ENCODE peak calls at places on chromosomes 12 and 14, in five cellular contexts. X is HepG2, Z is K562, A is GM12878, H is H1. Y is an unnamed sample.
A peak's percentile ranks its signal among the peaks of the same experiment; 100 is the strongest.

GRCh38 chr12:71626098-71626497 is 37.5 kb downstream of the ZFC3H1 start:
- DNase-seq in X (no peak), Z (no peak), A (no peak), H (no peak), Y (no peak)

GRCh38 chr14:79369359-79370332 is 841.7 kb downstream of the DIO2 start:
- DNase-seq in X (no peak), Z (no peak), A (no peak), H (no peak), Y (no peak)

GRCh38 chr12:39230086-39230485 is 212.8 kb downstream of the KIF21A start:
- DNase-seq in X (no peak), Z (no peak), A (no peak), H (no peak), Y (no peak)

GRCh38 chr14:76924363-76925151 is 98.3 kb downstream of the LRRC74A start:
- DNase-seq in X (peak; percentile 36), Z (peak; percentile 18), A (no peak), H (peak; percentile 87), Y (no peak)

GRCh38 chr14:78509516-78509915 is 339.3 kb downstream of the NRXN3 start:
- DNase-seq in X (no peak), Z (peak; percentile 3), A (no peak), H (no peak), Y (no peak)

GRCh38 chr12:43029971-43030370 is 440.4 kb upstream of the PRICKLE1 start:
- DNase-seq in X (no peak), Z (no peak), A (no peak), H (no peak), Y (no peak)

GRCh38 chr14:34258318-34258717 is 203.7 kb downstream of the SPTSSA start:
- DNase-seq in X (no peak), Z (no peak), A (no peak), H (no peak), Y (no peak)

GRCh38 chr14:96588410-96589249 is 86.4 kb downstream of the PAPOLA start:
- DNase-seq in X (no peak), Z (no peak), A (no peak), H (no peak), Y (no peak)

GRCh38 chr14:77276295-77276935 is 5.4 kb upstream of the NGB start:
- DNase-seq in X (no peak), Z (no peak), A (no peak), H (no peak), Y (no peak)

GRCh38 chr12:105226219-105226618 is 9.8 kb downstream of the APPL2 start:
- DNase-seq in X (no peak), Z (no peak), A (no peak), H (no peak), Y (no peak)

GRCh38 chr14:99187858-99188257 is 84.1 kb downstream of the BCL11B start:
- DNase-seq in X (no peak), Z (no peak), A (no peak), H (no peak), Y (no peak)

GRCh38 chr12:96257550-96258392 is 63.6 kb downstream of the ELK3 start:
- DNase-seq in X (peak; percentile 67), Z (no peak), A (no peak), H (peak; percentile 34), Y (no peak)

GRCh38 chr14:67653651-67654280 is 20.7 kb downstream of the VTI1B start:
- DNase-seq in X (no peak), Z (no peak), A (no peak), H (no peak), Y (no peak)

GRCh38 chr12:3456809-3457208 is 34.2 kb upstream of the PRMT8 start:
- DNase-seq in X (peak; percentile 5), Z (no peak), A (no peak), H (peak; percentile 72), Y (no peak)

GRCh38 chr12:14893471-14894250 is 8.0 kb upstream of the MGP start:
- DNase-seq in X (no peak), Z (no peak), A (no peak), H (no peak), Y (no peak)
- H3K27ac ChIP-seq in X (no peak overlapping the region), Z (no peak overlapping the region), A (no peak overlapping the region), H (no peak overlapping the region), Y (no peak overlapping the region)

DNA sequence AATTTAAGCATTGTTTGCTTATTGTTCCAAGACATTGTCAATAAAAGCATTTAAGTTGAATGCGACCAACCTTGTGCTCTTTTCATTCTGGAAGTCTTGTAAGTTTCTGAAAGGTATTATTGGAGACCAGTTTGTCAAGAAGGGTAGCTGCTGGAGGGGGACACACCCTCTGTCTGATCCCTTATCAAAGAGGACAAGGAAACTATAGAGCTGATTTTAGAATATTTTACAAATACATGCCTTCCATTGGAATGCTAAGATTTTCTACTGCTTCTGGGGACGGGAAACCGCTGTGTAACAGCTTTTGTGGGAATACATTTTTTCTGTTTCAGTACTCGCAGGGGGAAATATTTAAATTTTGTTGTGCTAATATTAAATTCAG is 3.5 kb downstream of the FOS start:
- DNase-seq in X (no peak), Z (no peak), A (no peak), H (no peak), Y (no peak)
- TF ChIP-seq SP1 in X (no peak), Z (no peak), A (no peak), H (no peak), Y (no peak)

DNA sequence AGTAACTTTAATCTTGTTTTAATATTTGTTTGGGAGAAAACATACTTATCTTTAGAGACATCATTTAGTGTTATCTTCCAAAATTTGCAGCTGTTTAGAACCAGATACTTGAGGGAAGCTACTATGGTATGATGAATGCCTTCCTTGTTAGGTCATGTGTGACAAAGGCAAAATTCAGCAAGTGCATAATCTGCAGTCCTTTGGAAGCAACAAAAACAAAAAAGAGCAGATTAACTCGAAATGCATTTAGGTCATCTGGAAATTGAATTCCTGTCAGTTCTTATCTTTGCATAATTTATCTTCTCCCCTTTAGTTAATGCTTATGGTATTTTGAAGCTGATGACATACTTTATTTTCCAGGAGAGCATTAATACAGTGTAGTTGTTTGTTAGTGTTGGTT is 3.5 kb downstream of the FBXO34 start:
- DNase-seq in X (no peak), Z (no peak), A (no peak), H (no peak), Y (no peak)
- H3K27ac ChIP-seq in X (no peak overlapping the region), Z (no peak overlapping the region), A (no peak overlapping the region), H (no peak overlapping the region), Y (no peak overlapping the region)

GRCh38 chr14:64444140-64444539 is 21.2 kb upstream of the AKAP5 start:
- DNase-seq in X (no peak), Z (no peak), A (no peak), H (no peak), Y (no peak)

GRCh38 chr14:64440494-64440893 is 24.8 kb upstream of the AKAP5 start:
- DNase-seq in X (no peak), Z (no peak), A (no peak), H (no peak), Y (no peak)

GRCh38 chr14:64439141-64439540 is 26.2 kb upstream of the AKAP5 start:
- DNase-seq in X (no peak), Z (no peak), A (no peak), H (no peak), Y (no peak)

GRCh38 chr14:64444984-64445845 is 20.1 kb upstream of the AKAP5 start:
- DNase-seq in X (no peak), Z (no peak), A (peak; percentile 84), H (no peak), Y (no peak)

GRCh38 chr14:64442300-64442988 is 22.9 kb upstream of the AKAP5 start:
- DNase-seq in X (no peak), Z (no peak), A (no peak), H (no peak), Y (no peak)
- TF ChIP-seq SP1 in X (no peak), Z (no peak), A (no peak), H (no peak), Y (no peak)

DNA sequence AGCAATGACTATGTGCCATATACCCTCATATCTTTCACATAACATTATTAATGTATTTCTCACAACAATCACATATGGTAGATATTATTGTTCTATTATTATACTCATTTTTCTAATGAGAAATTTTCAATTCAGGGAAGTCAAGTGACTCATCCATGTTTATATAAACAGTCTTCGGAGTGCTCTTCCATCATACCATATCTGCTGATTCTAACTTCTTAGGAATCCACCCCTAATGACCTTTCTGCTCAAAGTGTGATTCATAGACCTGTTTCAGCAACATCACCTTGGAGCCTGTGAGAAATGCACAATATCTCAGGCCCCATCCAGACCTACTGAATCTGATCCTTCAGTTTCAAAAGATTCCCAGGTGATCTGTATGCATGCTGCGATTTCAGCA is 39.8 kb upstream of the OVCH1 start:
- DNase-seq in X (no peak), Z (no peak), A (no peak), H (no peak), Y (no peak)
- H3K27ac ChIP-seq in X (no peak overlapping the region), Z (no peak overlapping the region), A (no peak overlapping the region), H (no peak overlapping the region), Y (no peak overlapping the region)

DNA sequence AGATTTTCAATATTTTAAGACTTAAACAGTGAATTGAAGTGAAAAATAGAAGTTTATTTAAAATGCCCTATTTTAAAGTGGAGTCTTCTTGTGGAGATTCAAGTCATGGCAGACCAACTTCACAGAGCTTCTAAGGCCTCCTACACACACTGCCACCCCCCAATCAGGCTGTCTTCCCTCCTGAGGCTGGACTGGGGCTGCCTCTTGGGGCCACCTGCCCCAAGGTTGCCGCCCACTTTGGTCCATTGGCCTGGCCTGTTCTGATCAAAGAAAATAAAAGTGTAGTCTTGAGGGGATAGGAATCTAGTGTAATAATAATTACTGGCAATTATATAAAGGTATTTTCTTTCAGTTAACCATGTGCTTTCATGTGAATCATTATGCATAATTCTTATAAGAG is 1.3 kb downstream of the GOLT1B start:
- DNase-seq in X (no peak), Z (no peak), A (no peak), H (no peak), Y (no peak)
- TF ChIP-seq SP1 in X (no peak), Z (no peak), A (no peak), H (no peak), Y (no peak)

GRCh38 chr12:132429932-132430643 is 59.9 kb upstream of the FBRSL1 start:
- DNase-seq in X (no peak), Z (peak; percentile 80), A (no peak), H (peak; percentile 61), Y (peak; percentile 41)
- H3K27ac ChIP-seq in X (no peak overlapping the region), Z (no peak overlapping the region), A (no peak overlapping the region), H (no peak overlapping the region), Y (no peak overlapping the region)

Y was measured in HCT116.